ENCODE peak calls at places on chromosomes 2 and 18, in six cellular contexts. One of them, this sample, is unnamed.

GRCh38 chr2:33426666-33427231 is 49.7 kb upstream of the RASGRP3 start:
- DNase-seq in tibial artery: no peak
- DNase-seq in coronary artery: no peak
- DNase-seq in bronchial epithelial cell: peak
- DNase-seq in Panc1: no peak
- DNase-seq in kidney: no peak
- DNase-seq in this sample: no peak

GRCh38 chr2:228767196-228767595 is 503.9 kb downstream of the PID1 start:
- DNase-seq in bronchial epithelial cell: no peak
- DNase-seq in coronary artery: no peak
- DNase-seq in kidney: no peak
- DNase-seq in Panc1: no peak
- DNase-seq in tibial artery: no peak
- DNase-seq in this sample: no peak

GRCh38 chr2:95276888-95277245 is 2.6 kb downstream of the PROM2 start:
- DNase-seq in Panc1: no peak
- DNase-seq in tibial artery: peak
- DNase-seq in kidney: peak
- DNase-seq in coronary artery: no peak
- DNase-seq in bronchial epithelial cell: no peak
- DNase-seq in this sample: no peak

GRCh38 chr2:102185347-102185746 is 1.5 kb upstream of the IL1RL2 start:
- DNase-seq in tibial artery: no peak
- DNase-seq in bronchial epithelial cell: no peak
- DNase-seq in coronary artery: no peak
- DNase-seq in kidney: no peak
- DNase-seq in Panc1: no peak
- DNase-seq in this sample: no peak

GRCh38 chr2:55901322-55901721 is 22.3 kb downstream of the EFEMP1 start:
- DNase-seq in Panc1: no peak
- DNase-seq in tibial artery: no peak
- DNase-seq in coronary artery: no peak
- DNase-seq in kidney: no peak
- DNase-seq in bronchial epithelial cell: peak
- DNase-seq in this sample: no peak

GRCh38 chr2:233708942-233709341 is 3.8 kb upstream of the UGT1A5 start:
- DNase-seq in kidney: no peak
- DNase-seq in bronchial epithelial cell: no peak
- DNase-seq in Panc1: no peak
- DNase-seq in tibial artery: no peak
- DNase-seq in coronary artery: no peak
- DNase-seq in this sample: no peak

GRCh38 chr2:107730898-107731297 is 95.8 kb upstream of the RGPD4 start:
- DNase-seq in tibial artery: no peak
- DNase-seq in coronary artery: no peak
- DNase-seq in bronchial epithelial cell: peak
- DNase-seq in kidney: no peak
- DNase-seq in Panc1: peak
- DNase-seq in this sample: no peak

GRCh38 chr18:5173216-5173615 is 23.8 kb downstream of the AKAIN1 start:
- DNase-seq in Panc1: no peak
- DNase-seq in tibial artery: no peak
- DNase-seq in bronchial epithelial cell: no peak
- DNase-seq in kidney: no peak
- DNase-seq in coronary artery: no peak
- DNase-seq in this sample: no peak

GRCh38 chr2:201357216-201357615 is at the start of gene FLACC1:
- DNase-seq in tibial artery: no peak
- DNase-seq in kidney: no peak
- DNase-seq in bronchial epithelial cell: peak
- DNase-seq in Panc1: no peak
- DNase-seq in coronary artery: no peak
- DNase-seq in this sample: peak

GRCh38 chr2:37782721-37783438 is 111.4 kb upstream of the CDC42EP3 start:
- DNase-seq in kidney: no peak
- DNase-seq in tibial artery: peak
- DNase-seq in Panc1: no peak
- DNase-seq in coronary artery: no peak
- DNase-seq in bronchial epithelial cell: peak
- DNase-seq in this sample: no peak

GRCh38 chr2:207796585-207797350 is 27.1 kb upstream of the FZD5 start:
- DNase-seq in bronchial epithelial cell: peak
- DNase-seq in Panc1: no peak
- DNase-seq in kidney: peak
- DNase-seq in coronary artery: no peak
- DNase-seq in tibial artery: no peak
- DNase-seq in this sample: peak

GRCh38 chr2:113141451-113141850 is 14.1 kb downstream of the IL1RN start:
- DNase-seq in bronchial epithelial cell: no peak
- DNase-seq in kidney: no peak
- DNase-seq in tibial artery: no peak
- DNase-seq in coronary artery: peak
- DNase-seq in Panc1: no peak
- DNase-seq in this sample: no peak

GRCh38 chr2:2691419-2691818 is 360.3 kb upstream of the MYT1L start:
- DNase-seq in Panc1: no peak
- DNase-seq in kidney: no peak
- DNase-seq in bronchial epithelial cell: no peak
- DNase-seq in coronary artery: no peak
- DNase-seq in tibial artery: no peak
- DNase-seq in this sample: no peak

GRCh38 chr2:1793868-1794445 is 49.6 kb upstream of the PXDN start:
- DNase-seq in Panc1: no peak
- DNase-seq in coronary artery: peak
- DNase-seq in bronchial epithelial cell: no peak
- DNase-seq in tibial artery: no peak
- DNase-seq in kidney: peak
- DNase-seq in this sample: no peak

GRCh38 chr18:60684843-60685513 is 312.4 kb upstream of the MC4R start:
- DNase-seq in kidney: no peak
- DNase-seq in tibial artery: no peak
- DNase-seq in Panc1: peak
- DNase-seq in bronchial epithelial cell: peak
- DNase-seq in coronary artery: no peak
- DNase-seq in this sample: no peak

GRCh38 chr18:21741511-21742322 is 1.1 kb downstream of the MIB1 start:
- DNase-seq in coronary artery: no peak
- DNase-seq in Panc1: no peak
- DNase-seq in bronchial epithelial cell: no peak
- DNase-seq in kidney: peak
- DNase-seq in tibial artery: peak
- DNase-seq in this sample: peak

GRCh38 chr2:236051351-236051750 is 116.8 kb downstream of the GBX2 start:
- DNase-seq in coronary artery: no peak
- DNase-seq in Panc1: no peak
- DNase-seq in bronchial epithelial cell: no peak
- DNase-seq in tibial artery: no peak
- DNase-seq in kidney: no peak
- DNase-seq in this sample: no peak

GRCh38 chr18:60047556-60047955 is 147.8 kb downstream of the PMAIP1 start:
- DNase-seq in kidney: no peak
- DNase-seq in coronary artery: no peak
- DNase-seq in bronchial epithelial cell: peak
- DNase-seq in Panc1: no peak
- DNase-seq in tibial artery: no peak
- DNase-seq in this sample: no peak

GRCh38 chr2:15061268-15061667 is 428.8 kb downstream of the LRATD1 start:
- DNase-seq in bronchial epithelial cell: no peak
- DNase-seq in kidney: no peak
- DNase-seq in tibial artery: no peak
- DNase-seq in Panc1: no peak
- DNase-seq in coronary artery: no peak
- DNase-seq in this sample: no peak

GRCh38 chr2:15059870-15060617 is 427.5 kb downstream of the LRATD1 start:
- DNase-seq in bronchial epithelial cell: peak
- DNase-seq in Panc1: no peak
- DNase-seq in coronary artery: no peak
- DNase-seq in tibial artery: no peak
- DNase-seq in kidney: no peak
- DNase-seq in this sample: no peak

GRCh38 chr2:15053542-15053941 is 421.0 kb downstream of the LRATD1 start:
- DNase-seq in Panc1: no peak
- DNase-seq in bronchial epithelial cell: no peak
- DNase-seq in kidney: no peak
- DNase-seq in coronary artery: no peak
- DNase-seq in tibial artery: no peak
- DNase-seq in this sample: no peak

GRCh38 chr2:15058628-15059157 is 426.2 kb downstream of the LRATD1 start:
- DNase-seq in kidney: no peak
- DNase-seq in coronary artery: no peak
- DNase-seq in Panc1: no peak
- DNase-seq in bronchial epithelial cell: no peak
- DNase-seq in tibial artery: no peak
- DNase-seq in this sample: no peak

GRCh38 chr2:15058015-15058414 is 425.5 kb downstream of the LRATD1 start:
- DNase-seq in bronchial epithelial cell: no peak
- DNase-seq in Panc1: no peak
- DNase-seq in coronary artery: no peak
- DNase-seq in kidney: no peak
- DNase-seq in tibial artery: no peak
- DNase-seq in this sample: no peak
- TF ChIP-seq CTCF in bronchial epithelial cell: peak
- TF ChIP-seq CTCF in Panc1: peak
- TF ChIP-seq CTCF in coronary artery: no peak
- TF ChIP-seq CTCF in kidney: peak
- TF ChIP-seq CTCF in tibial artery: no peak
- TF ChIP-seq CTCF in this sample: peak

GRCh38 chr2:177822941-177823340 is 249.6 kb downstream of the PDE11A start:
- DNase-seq in kidney: no peak
- DNase-seq in Panc1: no peak
- DNase-seq in tibial artery: no peak
- DNase-seq in bronchial epithelial cell: no peak
- DNase-seq in coronary artery: no peak
- DNase-seq in this sample: no peak

GRCh38 chr2:177826897-177827296 is 245.7 kb downstream of the PDE11A start:
- DNase-seq in tibial artery: no peak
- DNase-seq in coronary artery: no peak
- DNase-seq in bronchial epithelial cell: no peak
- DNase-seq in Panc1: no peak
- DNase-seq in kidney: no peak
- DNase-seq in this sample: no peak

GRCh38 chr2:177832611-177833133 is 239.9 kb downstream of the PDE11A start:
- DNase-seq in Panc1: no peak
- DNase-seq in bronchial epithelial cell: no peak
- DNase-seq in coronary artery: no peak
- DNase-seq in kidney: no peak
- DNase-seq in tibial artery: no peak
- DNase-seq in this sample: no peak

GRCh38 chr2:177830881-177831386 is 241.6 kb downstream of the PDE11A start:
- DNase-seq in kidney: no peak
- DNase-seq in Panc1: no peak
- DNase-seq in coronary artery: no peak
- DNase-seq in bronchial epithelial cell: no peak
- DNase-seq in tibial artery: no peak
- DNase-seq in this sample: no peak

GRCh38 chr2:177828546-177828945 is 244.0 kb downstream of the PDE11A start:
- DNase-seq in coronary artery: no peak
- DNase-seq in Panc1: no peak
- DNase-seq in bronchial epithelial cell: no peak
- DNase-seq in kidney: no peak
- DNase-seq in tibial artery: no peak
- DNase-seq in this sample: no peak
- TF ChIP-seq CTCF in coronary artery: no peak
- TF ChIP-seq CTCF in Panc1: no peak
- TF ChIP-seq CTCF in bronchial epithelial cell: no peak
- TF ChIP-seq CTCF in kidney: no peak
- TF ChIP-seq CTCF in tibial artery: no peak
- TF ChIP-seq CTCF in this sample: no peak

DNA sequence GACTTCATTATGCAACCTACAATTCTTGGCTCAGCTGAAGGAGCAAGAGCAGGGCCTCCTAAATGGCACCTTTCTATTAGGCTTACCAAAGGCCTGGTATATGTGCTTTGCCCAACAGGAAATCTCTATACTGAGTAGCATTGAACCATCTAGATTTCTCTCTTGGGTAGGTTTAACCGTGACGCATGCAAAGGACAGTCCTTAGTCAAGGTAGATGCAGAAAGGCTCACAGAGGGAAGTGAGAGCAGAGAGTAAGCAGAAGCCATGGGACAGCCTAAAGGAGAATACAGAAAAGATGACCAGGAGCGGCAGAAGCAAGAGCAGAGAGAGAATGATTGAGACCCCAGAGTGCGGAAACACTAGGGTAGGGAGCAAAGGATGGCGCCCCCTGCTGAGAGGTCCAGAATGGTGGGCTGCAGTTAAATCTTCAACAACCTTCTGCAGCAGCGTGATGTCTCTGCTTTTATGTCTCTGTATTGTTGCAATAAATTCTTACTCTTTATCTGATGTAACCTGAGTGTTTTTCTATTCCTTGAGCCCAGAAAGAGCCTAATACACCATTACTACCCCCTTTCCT is 4.7 kb upstream of the OSBPL1A start:
- DNase-seq in Panc1: no peak
- DNase-seq in tibial artery: no peak
- DNase-seq in kidney: no peak
- DNase-seq in bronchial epithelial cell: no peak
- DNase-seq in coronary artery: no peak
- DNase-seq in this sample: no peak
- TF ChIP-seq CTCF in Panc1: peak
- TF ChIP-seq CTCF in tibial artery: no peak
- TF ChIP-seq CTCF in kidney: no peak
- TF ChIP-seq CTCF in bronchial epithelial cell: peak
- TF ChIP-seq CTCF in coronary artery: no peak
- TF ChIP-seq CTCF in this sample: no peak

GRCh38 chr2:129883121-129883520 is 96.3 kb upstream of the RAB6C start:
- DNase-seq in Panc1: no peak
- DNase-seq in tibial artery: no peak
- DNase-seq in coronary artery: peak
- DNase-seq in bronchial epithelial cell: no peak
- DNase-seq in kidney: no peak
- DNase-seq in this sample: no peak

GRCh38 chr2:129888461-129888860 is 91.0 kb upstream of the RAB6C start:
- DNase-seq in Panc1: no peak
- DNase-seq in bronchial epithelial cell: no peak
- DNase-seq in tibial artery: no peak
- DNase-seq in kidney: peak
- DNase-seq in coronary artery: peak
- DNase-seq in this sample: no peak

GRCh38 chr2:129887688-129888266 is 91.7 kb upstream of the RAB6C start:
- DNase-seq in tibial artery: no peak
- DNase-seq in kidney: peak
- DNase-seq in coronary artery: peak
- DNase-seq in Panc1: no peak
- DNase-seq in bronchial epithelial cell: no peak
- DNase-seq in this sample: no peak

GRCh38 chr2:129884221-129884786 is 95.2 kb upstream of the RAB6C start:
- DNase-seq in tibial artery: no peak
- DNase-seq in kidney: no peak
- DNase-seq in coronary artery: peak
- DNase-seq in Panc1: no peak
- DNase-seq in bronchial epithelial cell: no peak
- DNase-seq in this sample: no peak

DNA sequence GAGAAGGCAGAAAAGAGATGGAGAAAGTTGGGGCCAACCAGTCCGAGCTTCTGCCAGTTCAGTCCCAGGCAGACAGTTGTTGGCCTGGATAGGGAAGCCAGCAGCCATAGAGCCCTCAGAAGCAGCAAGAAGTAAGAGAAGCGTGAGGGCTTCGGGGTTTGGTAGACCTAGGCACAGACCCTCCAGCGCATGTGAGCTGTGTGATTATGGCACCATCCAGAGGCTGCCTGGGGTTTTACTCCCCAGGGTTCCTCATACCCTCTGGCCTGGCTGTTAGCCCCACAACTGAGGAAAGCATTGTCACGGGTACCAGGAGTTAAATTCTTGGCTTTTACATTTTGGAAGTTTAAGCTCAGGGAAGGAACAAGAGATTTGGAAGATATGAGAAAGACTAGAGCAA is 93.7 kb upstream of the RAB6C start:
- DNase-seq in Panc1: no peak
- DNase-seq in coronary artery: peak
- DNase-seq in tibial artery: no peak
- DNase-seq in kidney: no peak
- DNase-seq in bronchial epithelial cell: no peak
- DNase-seq in this sample: peak
- TF ChIP-seq CTCF in Panc1: no peak
- TF ChIP-seq CTCF in coronary artery: no peak
- TF ChIP-seq CTCF in tibial artery: no peak
- TF ChIP-seq CTCF in kidney: peak
- TF ChIP-seq CTCF in bronchial epithelial cell: no peak
- TF ChIP-seq CTCF in this sample: peak